ENCODE peak calls at places on chromosomes 5 and 9, in ten cellular contexts. One of them, this sample, is unnamed.

GRCh38 chr5:6184481-6184880 is 193.9 kb downstream of the MED10 start:
- DNase-seq in cardiac fibroblast: no peak
- DNase-seq in GM13977: no peak
- DNase-seq in right lobe of liver: no peak
- DNase-seq in colonic mucosa: no peak
- DNase-seq in HFFc6: no peak
- DNase-seq in astrocyte of the spinal cord: no peak
- DNase-seq in MCF 10A: no peak
- DNase-seq in uterus: no peak
- DNase-seq in sigmoid colon: no peak
- DNase-seq in this sample: no peak

GRCh38 chr5:123670981-123671557 is 159.1 kb downstream of the CSNK1G3 start:
- DNase-seq in uterus: peak; percentile 46
- DNase-seq in right lobe of liver: no peak
- DNase-seq in MCF 10A: peak; percentile 75
- DNase-seq in astrocyte of the spinal cord: peak; percentile 65
- DNase-seq in colonic mucosa: peak; percentile 64
- DNase-seq in sigmoid colon: no peak
- DNase-seq in GM13977: peak; percentile 34
- DNase-seq in cardiac fibroblast: peak; percentile 67
- DNase-seq in HFFc6: peak; percentile 22
- DNase-seq in this sample: peak; percentile 44

GRCh38 chr5:170164087-170164486 is 58.4 kb downstream of the FOXI1 start:
- DNase-seq in colonic mucosa: no peak
- DNase-seq in MCF 10A: no peak
- DNase-seq in cardiac fibroblast: no peak
- DNase-seq in right lobe of liver: no peak
- DNase-seq in GM13977: no peak
- DNase-seq in sigmoid colon: no peak
- DNase-seq in HFFc6: no peak
- DNase-seq in astrocyte of the spinal cord: no peak
- DNase-seq in uterus: no peak
- DNase-seq in this sample: no peak

GRCh38 chr5:178832618-178833201 is 27.0 kb upstream of the ZNF354B start:
- DNase-seq in astrocyte of the spinal cord: no peak
- DNase-seq in MCF 10A: no peak
- DNase-seq in HFFc6: no peak
- DNase-seq in cardiac fibroblast: no peak
- DNase-seq in right lobe of liver: no peak
- DNase-seq in sigmoid colon: no peak
- DNase-seq in colonic mucosa: no peak
- DNase-seq in uterus: no peak
- DNase-seq in GM13977: no peak
- DNase-seq in this sample: no peak

GRCh38 chr5:78727786-78728761 is 79.5 kb upstream of the LHFPL2 start:
- DNase-seq in uterus: no peak
- DNase-seq in colonic mucosa: no peak
- DNase-seq in MCF 10A: no peak
- DNase-seq in astrocyte of the spinal cord: no peak
- DNase-seq in cardiac fibroblast: no peak
- DNase-seq in right lobe of liver: peak; percentile 54
- DNase-seq in sigmoid colon: no peak
- DNase-seq in GM13977: peak; percentile 55
- DNase-seq in HFFc6: no peak
- DNase-seq in this sample: no peak

GRCh38 chr5:174690256-174690655 is 34.1 kb upstream of the MSX2 start:
- DNase-seq in cardiac fibroblast: peak; percentile 6
- DNase-seq in MCF 10A: no peak
- DNase-seq in colonic mucosa: no peak
- DNase-seq in GM13977: no peak
- DNase-seq in HFFc6: no peak
- DNase-seq in sigmoid colon: no peak
- DNase-seq in right lobe of liver: no peak
- DNase-seq in uterus: no peak
- DNase-seq in astrocyte of the spinal cord: no peak
- DNase-seq in this sample: no peak

GRCh38 chr9:4400731-4401130 is 89.5 kb upstream of the SLC1A1 start:
- DNase-seq in cardiac fibroblast: no peak
- DNase-seq in colonic mucosa: no peak
- DNase-seq in astrocyte of the spinal cord: no peak
- DNase-seq in HFFc6: no peak
- DNase-seq in uterus: no peak
- DNase-seq in GM13977: no peak
- DNase-seq in sigmoid colon: no peak
- DNase-seq in MCF 10A: no peak
- DNase-seq in right lobe of liver: no peak
- DNase-seq in this sample: no peak

GRCh38 chr9:91197232-91198181 is 164.2 kb downstream of the AUH start:
- DNase-seq in cardiac fibroblast: peak; percentile 97
- DNase-seq in sigmoid colon: peak; percentile 96
- DNase-seq in right lobe of liver: peak; percentile 60
- DNase-seq in HFFc6: peak; percentile 86
- DNase-seq in astrocyte of the spinal cord: peak; percentile 81
- DNase-seq in GM13977: no peak
- DNase-seq in uterus: peak; percentile 94
- DNase-seq in MCF 10A: peak; percentile 98
- DNase-seq in colonic mucosa: peak; percentile 90
- DNase-seq in this sample: peak; percentile 83

GRCh38 chr9:133863193-133863592 is 125.0 kb upstream of the SARDH start:
- DNase-seq in GM13977: no peak
- DNase-seq in HFFc6: no peak
- DNase-seq in uterus: no peak
- DNase-seq in MCF 10A: no peak
- DNase-seq in colonic mucosa: no peak
- DNase-seq in sigmoid colon: no peak
- DNase-seq in astrocyte of the spinal cord: no peak
- DNase-seq in right lobe of liver: no peak
- DNase-seq in cardiac fibroblast: no peak
- DNase-seq in this sample: no peak

GRCh38 chr5:9545959-9546851 is at the start of gene SEMA5A:
- DNase-seq in astrocyte of the spinal cord: peak; percentile 68
- DNase-seq in HFFc6: peak; percentile 61
- DNase-seq in colonic mucosa: peak; percentile 91
- DNase-seq in sigmoid colon: peak; percentile 87
- DNase-seq in right lobe of liver: peak; percentile 81
- DNase-seq in uterus: peak; percentile 73
- DNase-seq in GM13977: peak; percentile 72
- DNase-seq in MCF 10A: peak; percentile 21
- DNase-seq in cardiac fibroblast: peak; percentile 68
- DNase-seq in this sample: peak; percentile 73
- TF ChIP-seq CTCF in astrocyte of the spinal cord: peak; percentile 11
- TF ChIP-seq CTCF in HFFc6: peak; percentile 24
- TF ChIP-seq CTCF in colonic mucosa: no peak
- TF ChIP-seq CTCF in sigmoid colon: no peak
- TF ChIP-seq CTCF in right lobe of liver: no peak
- TF ChIP-seq CTCF in uterus: peak; percentile 24
- TF ChIP-seq CTCF in GM13977: no peak
- TF ChIP-seq CTCF in MCF 10A: no peak
- TF ChIP-seq CTCF in cardiac fibroblast: peak; percentile 10
- TF ChIP-seq CTCF in this sample: no peak

DNA sequence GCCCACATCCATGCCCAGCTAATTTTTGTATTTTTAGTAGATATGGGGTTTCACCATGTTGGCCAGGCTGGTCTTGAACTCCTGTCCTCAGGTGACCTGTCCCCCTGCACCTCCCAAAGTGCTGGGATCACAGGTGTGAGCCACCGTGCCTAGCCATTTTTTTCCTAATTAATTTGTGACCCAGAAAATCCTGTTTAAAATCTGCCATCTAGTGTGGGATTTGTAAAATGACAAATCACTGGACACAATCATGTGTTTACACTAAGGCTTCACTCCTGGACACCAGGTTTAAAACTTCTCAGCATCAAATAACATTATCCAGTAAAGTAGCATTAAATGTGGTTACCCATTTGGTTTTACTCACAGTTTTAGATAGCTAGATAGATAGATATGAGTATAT is 18.6 kb upstream of the KDM4C start:
- DNase-seq in GM13977: no peak
- DNase-seq in astrocyte of the spinal cord: peak; percentile 20
- DNase-seq in sigmoid colon: no peak
- DNase-seq in colonic mucosa: no peak
- DNase-seq in uterus: no peak
- DNase-seq in MCF 10A: peak; percentile 41
- DNase-seq in cardiac fibroblast: peak; percentile 26
- DNase-seq in HFFc6: peak; percentile 13
- DNase-seq in right lobe of liver: no peak
- DNase-seq in this sample: no peak
- TF ChIP-seq CTCF in GM13977: peak; percentile 45
- TF ChIP-seq CTCF in astrocyte of the spinal cord: peak; percentile 32
- TF ChIP-seq CTCF in sigmoid colon: peak; percentile 14
- TF ChIP-seq CTCF in colonic mucosa: no peak
- TF ChIP-seq CTCF in uterus: peak; percentile 3
- TF ChIP-seq CTCF in MCF 10A: peak; percentile 32
- TF ChIP-seq CTCF in cardiac fibroblast: peak; percentile 11
- TF ChIP-seq CTCF in HFFc6: peak; percentile 73
- TF ChIP-seq CTCF in right lobe of liver: peak; percentile 42
- TF ChIP-seq CTCF in this sample: no peak

GRCh38 chr9:82054264-82055015 is 65.9 kb downstream of the SPATA31D1 start:
- DNase-seq in uterus: no peak
- DNase-seq in HFFc6: no peak
- DNase-seq in cardiac fibroblast: no peak
- DNase-seq in astrocyte of the spinal cord: no peak
- DNase-seq in GM13977: no peak
- DNase-seq in sigmoid colon: no peak
- DNase-seq in MCF 10A: no peak
- DNase-seq in colonic mucosa: no peak
- DNase-seq in right lobe of liver: no peak
- DNase-seq in this sample: no peak
- TF ChIP-seq CTCF in uterus: no peak
- TF ChIP-seq CTCF in HFFc6: no peak
- TF ChIP-seq CTCF in cardiac fibroblast: no peak
- TF ChIP-seq CTCF in astrocyte of the spinal cord: no peak
- TF ChIP-seq CTCF in GM13977: no peak
- TF ChIP-seq CTCF in sigmoid colon: no peak
- TF ChIP-seq CTCF in MCF 10A: no peak
- TF ChIP-seq CTCF in colonic mucosa: no peak
- TF ChIP-seq CTCF in right lobe of liver: no peak
- TF ChIP-seq CTCF in this sample: no peak

DNA sequence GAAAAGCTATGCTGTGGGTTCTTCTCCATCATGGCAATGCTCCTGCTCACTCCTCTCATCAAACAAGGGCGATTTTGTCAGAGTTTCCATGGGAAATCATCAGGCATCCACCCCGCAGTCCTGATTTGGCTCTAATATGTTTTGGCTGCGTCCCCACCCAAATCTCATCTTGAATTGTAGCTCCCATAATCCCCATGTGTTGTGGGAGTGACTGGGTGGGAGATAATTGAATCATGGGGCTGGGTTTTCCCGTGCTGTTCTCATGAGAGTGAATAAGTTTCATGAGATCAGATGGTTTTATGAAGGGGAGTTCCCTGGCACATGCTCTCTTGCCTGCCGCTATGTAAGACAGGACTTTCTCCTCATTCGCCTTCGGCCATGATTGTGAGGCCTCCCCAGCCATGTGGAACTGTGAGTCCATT is 163.8 kb downstream of the GADD45G start:
- DNase-seq in colonic mucosa: no peak
- DNase-seq in right lobe of liver: no peak
- DNase-seq in HFFc6: no peak
- DNase-seq in astrocyte of the spinal cord: no peak
- DNase-seq in uterus: peak; percentile 78
- DNase-seq in MCF 10A: no peak
- DNase-seq in sigmoid colon: no peak
- DNase-seq in GM13977: no peak
- DNase-seq in cardiac fibroblast: no peak
- DNase-seq in this sample: no peak
- TF ChIP-seq CTCF in colonic mucosa: no peak
- TF ChIP-seq CTCF in right lobe of liver: no peak
- TF ChIP-seq CTCF in HFFc6: no peak
- TF ChIP-seq CTCF in astrocyte of the spinal cord: no peak
- TF ChIP-seq CTCF in uterus: no peak
- TF ChIP-seq CTCF in MCF 10A: no peak
- TF ChIP-seq CTCF in sigmoid colon: no peak
- TF ChIP-seq CTCF in GM13977: no peak
- TF ChIP-seq CTCF in cardiac fibroblast: no peak
- TF ChIP-seq CTCF in this sample: no peak

GRCh38 chr9:81791076-81791475 is 101.7 kb upstream of the TLE1 start:
- DNase-seq in HFFc6: no peak
- DNase-seq in sigmoid colon: no peak
- DNase-seq in right lobe of liver: no peak
- DNase-seq in astrocyte of the spinal cord: no peak
- DNase-seq in uterus: no peak
- DNase-seq in GM13977: no peak
- DNase-seq in cardiac fibroblast: no peak
- DNase-seq in colonic mucosa: no peak
- DNase-seq in MCF 10A: no peak
- DNase-seq in this sample: no peak

GRCh38 chr9:81782313-81782712 is 93.0 kb upstream of the TLE1 start:
- DNase-seq in colonic mucosa: no peak
- DNase-seq in GM13977: no peak
- DNase-seq in uterus: no peak
- DNase-seq in sigmoid colon: no peak
- DNase-seq in astrocyte of the spinal cord: no peak
- DNase-seq in right lobe of liver: no peak
- DNase-seq in MCF 10A: no peak
- DNase-seq in HFFc6: no peak
- DNase-seq in cardiac fibroblast: no peak
- DNase-seq in this sample: no peak

GRCh38 chr9:81789751-81790150 is 100.4 kb upstream of the TLE1 start:
- DNase-seq in GM13977: no peak
- DNase-seq in HFFc6: peak; percentile 16
- DNase-seq in astrocyte of the spinal cord: peak; percentile 55
- DNase-seq in MCF 10A: no peak
- DNase-seq in uterus: no peak
- DNase-seq in sigmoid colon: no peak
- DNase-seq in right lobe of liver: no peak
- DNase-seq in colonic mucosa: no peak
- DNase-seq in cardiac fibroblast: peak; percentile 60
- DNase-seq in this sample: no peak

DNA sequence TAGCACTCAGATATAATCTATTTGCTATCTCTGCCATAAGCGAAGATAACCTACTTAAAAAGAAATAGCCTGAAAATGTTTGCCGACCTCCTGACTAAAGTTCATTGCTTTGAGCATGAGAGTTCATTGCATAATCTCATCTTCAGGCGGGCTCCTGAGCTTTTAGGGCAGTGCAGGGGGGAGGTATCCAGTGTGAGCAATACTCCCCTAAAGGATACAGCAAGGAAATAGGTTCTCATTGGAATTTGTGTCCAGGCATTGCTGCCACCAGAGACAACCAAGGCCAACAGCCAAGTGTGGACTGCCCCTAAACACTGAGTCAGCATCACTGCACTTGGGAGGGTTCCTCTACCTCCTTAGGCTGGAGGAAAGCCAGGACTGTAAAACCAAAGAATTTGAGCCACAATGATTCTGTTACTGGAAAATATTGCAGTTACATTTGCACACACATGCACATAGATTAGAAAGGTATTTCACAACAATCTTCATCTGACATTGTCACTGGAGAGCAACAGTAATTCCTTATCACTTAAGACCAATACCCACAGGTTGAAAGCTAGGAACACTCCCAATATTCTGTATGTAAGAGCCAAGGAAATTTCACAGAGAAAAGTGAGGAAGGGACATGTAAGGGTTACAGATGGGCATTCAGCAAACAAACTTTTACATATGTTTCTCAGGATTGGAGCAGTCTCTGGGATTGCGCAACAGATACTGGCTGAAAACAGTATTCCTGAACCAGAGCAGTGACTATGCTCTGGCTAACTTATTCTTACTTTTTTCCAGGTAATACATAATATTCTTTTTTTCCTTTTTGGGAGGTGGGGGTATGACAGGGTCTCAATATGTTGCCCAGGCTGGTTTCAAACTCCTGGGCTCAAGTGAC is 98.6 kb upstream of the TLE1 start:
- DNase-seq in HFFc6: peak; percentile 89
- DNase-seq in GM13977: no peak
- DNase-seq in colonic mucosa: peak; percentile 53
- DNase-seq in sigmoid colon: peak; percentile 64
- DNase-seq in MCF 10A: peak; percentile 96
- DNase-seq in right lobe of liver: peak; percentile 21
- DNase-seq in astrocyte of the spinal cord: peak; percentile 92
- DNase-seq in uterus: peak; percentile 28
- DNase-seq in cardiac fibroblast: peak; percentile 96
- DNase-seq in this sample: peak; percentile 31
- TF ChIP-seq CTCF in HFFc6: no peak
- TF ChIP-seq CTCF in GM13977: no peak
- TF ChIP-seq CTCF in colonic mucosa: no peak
- TF ChIP-seq CTCF in sigmoid colon: no peak
- TF ChIP-seq CTCF in MCF 10A: no peak
- TF ChIP-seq CTCF in right lobe of liver: no peak
- TF ChIP-seq CTCF in astrocyte of the spinal cord: peak; percentile 20
- TF ChIP-seq CTCF in uterus: no peak
- TF ChIP-seq CTCF in cardiac fibroblast: peak; percentile 27
- TF ChIP-seq CTCF in this sample: no peak

This sample was measured in lung.